ENCODE peak calls at places on chromosome 21, in four cellular contexts. One of them, this sample, is unnamed.

GRCh38 chr21:25189497-25189896 is 417.8 kb downstream of the MRPL39 start:
- DNase-seq in endothelial cell: no peak
- DNase-seq in CD8-positive, alpha-beta memory T cell: no peak
- DNase-seq in retina: no peak
- DNase-seq in this sample: no peak

GRCh38 chr21:45404726-45405270 is at the start of gene COL18A1:
- DNase-seq in retina: no peak
- DNase-seq in endothelial cell: peak
- DNase-seq in CD8-positive, alpha-beta memory T cell: no peak
- DNase-seq in this sample: no peak

GRCh38 chr21:25836396-25836795 is 101.6 kb downstream of the GABPA start:
- DNase-seq in CD8-positive, alpha-beta memory T cell: no peak
- DNase-seq in retina: no peak
- DNase-seq in endothelial cell: no peak
- DNase-seq in this sample: no peak

GRCh38 chr21:40337981-40338380 is 470.7 kb downstream of the PCP4 start:
- DNase-seq in CD8-positive, alpha-beta memory T cell: no peak
- DNase-seq in endothelial cell: no peak
- DNase-seq in retina: no peak
- DNase-seq in this sample: no peak

GRCh38 chr21:44482581-44483287 is 27.4 kb downstream of the LRRC3 start:
- DNase-seq in CD8-positive, alpha-beta memory T cell: no peak
- DNase-seq in retina: no peak
- DNase-seq in endothelial cell: no peak
- DNase-seq in this sample: no peak

GRCh38 chr21:26177741-26178452 is 7.3 kb upstream of the APP start:
- DNase-seq in retina: no peak
- DNase-seq in CD8-positive, alpha-beta memory T cell: no peak
- DNase-seq in endothelial cell: no peak
- DNase-seq in this sample: no peak

GRCh38 chr21:45401916-45402900 is 2.8 kb upstream of the COL18A1 start:
- DNase-seq in endothelial cell: no peak
- DNase-seq in CD8-positive, alpha-beta memory T cell: no peak
- DNase-seq in retina: no peak
- DNase-seq in this sample: no peak

GRCh38 chr21:46542588-46543092 is 62.2 kb downstream of the S100B start:
- DNase-seq in CD8-positive, alpha-beta memory T cell: no peak
- DNase-seq in retina: no peak
- DNase-seq in endothelial cell: no peak
- DNase-seq in this sample: no peak

GRCh38 chr21:35138665-35139381 is 89.7 kb upstream of the RUNX1 start:
- DNase-seq in endothelial cell: no peak
- DNase-seq in CD8-positive, alpha-beta memory T cell: peak
- DNase-seq in retina: no peak
- DNase-seq in this sample: no peak

GRCh38 chr21:30684506-30684905 is 34.1 kb downstream of the KRTAP21-3 start:
- DNase-seq in retina: no peak
- DNase-seq in endothelial cell: no peak
- DNase-seq in CD8-positive, alpha-beta memory T cell: no peak
- DNase-seq in this sample: no peak

GRCh38 chr21:45253180-45253579 is 34.5 kb downstream of the POFUT2 start:
- DNase-seq in endothelial cell: no peak
- DNase-seq in retina: peak
- DNase-seq in CD8-positive, alpha-beta memory T cell: no peak
- DNase-seq in this sample: no peak

GRCh38 chr21:26050857-26051256 is 119.7 kb downstream of the APP start:
- DNase-seq in CD8-positive, alpha-beta memory T cell: no peak
- DNase-seq in endothelial cell: no peak
- DNase-seq in retina: no peak
- DNase-seq in this sample: no peak

GRCh38 chr21:46295996-46296752 is 10.0 kb downstream of the YBEY start:
- DNase-seq in retina: peak
- DNase-seq in CD8-positive, alpha-beta memory T cell: no peak
- DNase-seq in endothelial cell: no peak
- DNase-seq in this sample: peak

GRCh38 chr21:44890338-44890931 is 16.9 kb upstream of the PTTG1IP start:
- DNase-seq in endothelial cell: no peak
- DNase-seq in retina: no peak
- DNase-seq in CD8-positive, alpha-beta memory T cell: no peak
- DNase-seq in this sample: no peak

GRCh38 chr21:27269646-27270045 is 302.8 kb upstream of the ADAMTS5 start:
- DNase-seq in CD8-positive, alpha-beta memory T cell: no peak
- DNase-seq in retina: no peak
- DNase-seq in endothelial cell: no peak
- DNase-seq in this sample: no peak

GRCh38 chr21:25895565-25896205 is 160.9 kb downstream of the GABPA start:
- DNase-seq in CD8-positive, alpha-beta memory T cell: peak
- DNase-seq in retina: no peak
- DNase-seq in endothelial cell: no peak
- DNase-seq in this sample: no peak

GRCh38 chr21:31609081-31609480 is 50.4 kb upstream of the SOD1 start:
- DNase-seq in endothelial cell: no peak
- DNase-seq in CD8-positive, alpha-beta memory T cell: no peak
- DNase-seq in retina: peak
- DNase-seq in this sample: no peak

GRCh38 chr21:26441081-26441610 is 131.9 kb downstream of the CYYR1 start:
- DNase-seq in endothelial cell: no peak
- DNase-seq in CD8-positive, alpha-beta memory T cell: no peak
- DNase-seq in retina: no peak
- DNase-seq in this sample: no peak

GRCh38 chr21:35072960-35073359 is 23.9 kb upstream of the RUNX1 start:
- DNase-seq in CD8-positive, alpha-beta memory T cell: no peak
- DNase-seq in retina: no peak
- DNase-seq in endothelial cell: no peak
- DNase-seq in this sample: no peak

GRCh38 chr21:27700974-27701614 is 734.2 kb upstream of the ADAMTS5 start:
- DNase-seq in retina: peak
- DNase-seq in CD8-positive, alpha-beta memory T cell: peak
- DNase-seq in endothelial cell: peak
- DNase-seq in this sample: peak

This sample was measured in effector memory CD4-positive, alpha-beta T cell.